ENCODE peak calls at places on chromosomes 4 and X, in eight cellular contexts. V is astrocyte of the spinal cord, M is brain microvascular endothelial cell, H is cardiac fibroblast, K is ureter, I is dermis microvascular lymphatic vessel endothelial cell, W is amniotic stem cell, P is HS-5. U is an unnamed sample.

GRCh38 chr4:176964116-176964691 is 171.5 kb upstream of the VEGFC start:
- DNase-seq in V (no peak), M (no peak), P (no peak), W (no peak), I (peak), H (no peak), K (no peak), U (no peak)

GRCh38 chr4:143335979-143336827 is 473 bp upstream of the GAB1 start:
- DNase-seq in H (peak), I (peak), K (peak), W (peak), P (peak), M (peak), V (peak), U (peak)

GRCh38 chr4:157713342-157713741 is 459.5 kb downstream of the GASK1B start:
- DNase-seq in V (no peak), I (no peak), M (no peak), K (no peak), H (no peak), P (no peak), W (no peak), U (no peak)

GRCh38 chrX:152652060-152652459 is 14.4 kb downstream of the GABRQ start:
- DNase-seq in H (no peak), W (no peak), I (no peak), K (no peak), M (no peak), P (no peak), V (no peak), U (no peak)

GRCh38 chr4:109432676-109433075 is 939 bp upstream of the SEC24B start:
- DNase-seq in K (no peak), V (peak), H (peak), I (peak), M (peak), P (no peak), W (peak), U (no peak)

GRCh38 chr4:73103799-73104503 is 34.4 kb upstream of the COX18 start:
- DNase-seq in P (no peak), K (no peak), M (peak), W (no peak), I (no peak), H (no peak), V (peak), U (no peak)

GRCh38 chrX:131828482-131828881 is 194.6 kb upstream of the STK26 start:
- DNase-seq in V (no peak), K (no peak), H (no peak), I (no peak), W (no peak), P (no peak), M (no peak), U (no peak)

GRCh38 chrX:46380148-46380752 is 165.0 kb downstream of the ZNF674 start:
- DNase-seq in K (no peak), H (no peak), P (no peak), V (no peak), I (peak), M (no peak), W (no peak), U (no peak)

GRCh38 chr4:187814737-187815465 is 180.7 kb upstream of the ZFP42 start:
- DNase-seq in V (peak), P (no peak), K (peak), W (no peak), I (no peak), H (peak), M (no peak), U (no peak)

GRCh38 chr4:168848977-168849687 is 160.9 kb downstream of the CBR4 start:
- DNase-seq in V (peak), W (no peak), I (peak), H (peak), K (no peak), M (peak), P (no peak), U (no peak)

GRCh38 chr4:156593464-156593863 is 378.1 kb downstream of the PDGFC start:
- DNase-seq in W (no peak), V (no peak), H (no peak), I (no peak), M (no peak), P (no peak), K (no peak), U (no peak)

GRCh38 chrX:70480660-70481018 is 36.0 kb downstream of the DLG3 start:
- DNase-seq in V (no peak), W (no peak), K (no peak), H (peak), I (no peak), P (no peak), M (peak), U (no peak)

GRCh38 chr4:120870279-120870673 is 52.2 kb downstream of the PRDM5 start:
- DNase-seq in W (no peak), P (no peak), M (no peak), H (no peak), K (no peak), V (no peak), I (no peak), U (no peak)

GRCh38 chr4:80183196-80184052 is 13.9 kb upstream of the PRDM8 start:
- DNase-seq in V (no peak), M (no peak), H (no peak), W (no peak), K (peak), I (peak), P (no peak), U (no peak)

GRCh38 chr4:121817006-121817405 is 6.7 kb downstream of the CCNA2 start:
- DNase-seq in P (no peak), K (no peak), V (no peak), W (no peak), I (no peak), M (no peak), H (no peak), U (no peak)

GRCh38 chrX:104806346-104806745 is 240.3 kb downstream of the IL1RAPL2 start:
- DNase-seq in I (no peak), V (no peak), M (no peak), K (no peak), W (no peak), H (no peak), P (no peak), U (no peak)

GRCh38 chrX:9676311-9676710 is 89.3 kb downstream of the GPR143 start:
- DNase-seq in M (no peak), I (no peak), P (no peak), K (no peak), H (peak), V (peak), W (no peak), U (no peak)

GRCh38 chrX:49271341-49271740 is 1.7 kb downstream of the PPP1R3F start:
- DNase-seq in W (no peak), P (no peak), H (no peak), V (no peak), M (no peak), K (no peak), I (no peak), U (no peak)

GRCh38 chrX:133670394-133670793 is 255.1 kb upstream of the GPC4 start:
- DNase-seq in P (no peak), I (peak), W (no peak), H (peak), K (no peak), V (peak), M (peak), U (no peak)

GRCh38 chrX:27976284-27976683 is 5.0 kb downstream of the DCAF8L1 start:
- DNase-seq in K (no peak), V (peak), P (no peak), M (no peak), W (no peak), I (no peak), H (peak), U (no peak)

GRCh38 chr4:47686294-47686872 is 151.5 kb downstream of the CORIN start:
- DNase-seq in P (no peak), M (peak), I (peak), K (no peak), H (peak), W (no peak), V (peak), U (no peak)

GRCh38 chrX:24341795-24342194 is 18.6 kb upstream of the SUPT20HL1 start:
- DNase-seq in P (peak), I (peak), M (peak), H (peak), V (peak), K (no peak), W (peak), U (no peak)

GRCh38 chr4:151688003-151688784 is 72.6 kb downstream of the GATB start:
- DNase-seq in W (no peak), H (no peak), K (no peak), P (no peak), I (peak), V (no peak), M (peak), U (no peak)

GRCh38 chr4:107275192-107275591 is 239.1 kb upstream of the DKK2 start:
- DNase-seq in P (no peak), I (no peak), K (no peak), V (no peak), H (no peak), M (no peak), W (no peak), U (no peak)

GRCh38 chr4:11710484-11710883 is 281.8 kb upstream of the HS3ST1 start:
- DNase-seq in P (no peak), I (no peak), K (no peak), M (no peak), W (no peak), H (no peak), V (peak), U (no peak)

GRCh38 chr4:151865744-151866143 is 104.9 kb upstream of the GATB start:
- DNase-seq in W (no peak), V (no peak), P (no peak), K (no peak), I (no peak), M (no peak), H (no peak), U (no peak)

GRCh38 chrX:70437921-70438665 is 6.5 kb upstream of the DLG3 start:
- DNase-seq in H (no peak), P (no peak), M (no peak), V (no peak), I (no peak), K (no peak), W (no peak), U (no peak)

GRCh38 chr4:3331511-3332394 is 38.9 kb downstream of the RGS12 start:
- DNase-seq in W (no peak), I (peak), P (no peak), K (peak), V (no peak), M (no peak), H (no peak), U (no peak)

GRCh38 chr4:163295138-163295537 is 37.3 kb downstream of the NPY1R start:
- DNase-seq in I (no peak), H (no peak), V (no peak), W (no peak), K (no peak), P (no peak), M (no peak), U (no peak)

GRCh38 chrX:114841051-114841450 is 176.4 kb downstream of the IL13RA2 start:
- DNase-seq in V (peak), M (no peak), P (peak), H (no peak), I (no peak), W (no peak), K (no peak), U (no peak)

GRCh38 chr4:159077702-159078495 is 25.0 kb upstream of the RAPGEF2 start:
- DNase-seq in M (no peak), H (no peak), W (no peak), K (no peak), I (peak), P (no peak), V (peak), U (no peak)

GRCh38 chr4:40629401-40630334 is at the start of gene RBM47:
- DNase-seq in V (peak), H (peak), K (peak), P (no peak), I (peak), M (peak), W (no peak), U (no peak)